ENCODE peak calls at places on chromosomes 3 and 15, in nine cellular contexts. A, I, O, E, T, X, D, Q and S are unnamed samples.

GRCh38 chr3:49567406-49567805 is 13.1 kb downstream of the BSN start:
- DNase-seq in A (no peak), O (no peak), E (no peak), I (no peak), X (no peak), T (no peak), D (no peak), Q (no peak), S (no peak)

GRCh38 chr15:83300826-83301225 is 16.4 kb upstream of the BNC1 start:
- DNase-seq in E (no peak), Q (no peak), I (no peak), D (no peak), O (no peak), X (no peak), A (no peak), T (no peak), S (no peak)

GRCh38 chr3:126266291-126266840 is 86.0 kb upstream of the ALDH1L1 start:
- DNase-seq in T (peak), E (no peak), A (no peak), Q (no peak), X (no peak), O (no peak), I (no peak), D (peak), S (no peak)

GRCh38 chr3:144282313-144282712 is 310.7 kb downstream of the DIPK2A start:
- DNase-seq in I (no peak), T (no peak), A (no peak), Q (no peak), E (no peak), X (no peak), O (no peak), D (no peak), S (no peak)

GRCh38 chr15:67198157-67198754 is 56.2 kb downstream of the AAGAB start:
- DNase-seq in X (no peak), D (no peak), E (no peak), I (no peak), T (no peak), A (no peak), Q (no peak), O (no peak), S (no peak)

GRCh38 chr3:140922634-140923033 is 19.0 kb upstream of the SLC25A36 start:
- DNase-seq in E (no peak), T (no peak), O (no peak), X (no peak), D (no peak), Q (no peak), I (no peak), A (no peak), S (no peak)

GRCh38 chr15:65869954-65870871 is 922 bp downstream of the RAB11A start:
- DNase-seq in I (no peak), D (peak), A (no peak), X (peak), Q (no peak), O (no peak), E (no peak), T (peak), S (no peak)

GRCh38 chr3:12460132-12460531 is 24.1 kb upstream of the TSEN2 start:
- DNase-seq in I (no peak), E (no peak), X (no peak), D (no peak), Q (no peak), O (no peak), A (no peak), T (no peak), S (no peak)

GRCh38 chr3:120167488-120167887 is 73.2 kb upstream of the GSK3B start:
- DNase-seq in D (no peak), X (no peak), T (no peak), A (no peak), Q (no peak), O (no peak), E (no peak), I (no peak), S (no peak)

GRCh38 chr3:42066516-42067181 is 24.5 kb upstream of the TRAK1 start:
- DNase-seq in D (no peak), O (no peak), E (no peak), Q (no peak), X (no peak), T (no peak), A (no peak), I (no peak), S (no peak)

GRCh38 chr3:78765671-78766485 is 1001.9 kb downstream of the ROBO1 start:
- DNase-seq in O (no peak), A (no peak), I (no peak), X (no peak), E (no peak), T (no peak), D (no peak), Q (no peak), S (no peak)

GRCh38 chr3:48598323-48599076 is 3.4 kb upstream of the COL7A1 start:
- DNase-seq in A (no peak), X (no peak), O (no peak), E (no peak), T (no peak), D (peak), I (no peak), Q (peak), S (no peak)

GRCh38 chr3:40292637-40293036 is 16.9 kb upstream of the EIF1B start:
- DNase-seq in O (no peak), T (peak), D (no peak), E (no peak), X (no peak), Q (no peak), I (no peak), A (no peak), S (no peak)

GRCh38 chr15:39575180-39575579 is 5.7 kb upstream of the THBS1 start:
- DNase-seq in E (no peak), A (no peak), T (no peak), X (no peak), Q (no peak), D (no peak), O (no peak), I (no peak), S (no peak)

GRCh38 chr3:134874737-134875413 is 79.8 kb downstream of the EPHB1 start:
- DNase-seq in E (no peak), T (no peak), D (no peak), A (no peak), X (no peak), I (no peak), O (no peak), Q (no peak), S (no peak)

GRCh38 chr3:31364711-31365110 is 168.0 kb upstream of the STT3B start:
- DNase-seq in E (no peak), X (no peak), A (no peak), Q (no peak), O (no peak), I (no peak), D (no peak), T (no peak), S (no peak)

GRCh38 chr15:59244337-59244736 is 37.7 kb downstream of the LDHAL6B start:
- DNase-seq in O (no peak), E (no peak), Q (no peak), D (no peak), X (no peak), I (no peak), A (no peak), T (no peak), S (no peak)

GRCh38 chr3:131914090-131914691 is 120.6 kb downstream of the CPNE4 start:
- DNase-seq in Q (no peak), A (no peak), D (no peak), X (no peak), I (no peak), T (no peak), O (no peak), E (no peak), S (no peak)

GRCh38 chr3:190673157-190673556 is 159.3 kb downstream of the IL1RAP start:
- DNase-seq in I (no peak), O (no peak), Q (no peak), E (no peak), X (no peak), T (no peak), A (no peak), D (no peak), S (no peak)

GRCh38 chr3:14487086-14487485 is 53.1 kb downstream of the GRIP2 start:
- DNase-seq in O (no peak), I (no peak), X (no peak), A (no peak), Q (no peak), T (no peak), D (peak), E (no peak), S (no peak)

GRCh38 chr3:197458179-197458707 is 97.5 kb downstream of the BDH1 start:
- DNase-seq in D (no peak), I (peak), O (peak), A (no peak), X (no peak), Q (no peak), T (peak), E (no peak), S (no peak)

GRCh38 chr15:68449389-68449788 is 17.4 kb upstream of the ITGA11 start:
- DNase-seq in E (no peak), T (no peak), I (no peak), X (no peak), O (no peak), Q (no peak), D (no peak), A (no peak), S (no peak)

GRCh38 chr3:14459384-14459783 is 57.0 kb downstream of the SLC6A6 start:
- DNase-seq in Q (no peak), D (peak), A (no peak), O (no peak), T (no peak), X (no peak), I (no peak), E (no peak), S (no peak)

GRCh38 chr15:100759116-100759515 is 120.5 kb upstream of the ALDH1A3 start:
- DNase-seq in T (no peak), O (no peak), D (no peak), E (no peak), X (no peak), A (no peak), Q (peak), I (no peak), S (no peak)

GRCh38 chr3:17143893-17144664 is 259.3 kb downstream of the PLCL2 start:
- DNase-seq in I (no peak), Q (no peak), E (no peak), A (no peak), X (no peak), D (no peak), T (peak), O (no peak), S (no peak)

GRCh38 chr3:194879126-194879887 is 193.6 kb downstream of the FAM43A start:
- DNase-seq in A (no peak), T (no peak), I (no peak), X (peak), E (no peak), D (peak), Q (no peak), O (no peak), S (no peak)

GRCh38 chr3:183491923-183492848 is 63.3 kb downstream of the KLHL6 start:
- DNase-seq in O (no peak), A (no peak), I (no peak), E (no peak), X (no peak), Q (no peak), D (no peak), T (no peak), S (no peak)

GRCh38 chr15:40330368-40330836 is 6.9 kb downstream of the INAFM2 start:
- DNase-seq in O (no peak), D (no peak), A (no peak), T (no peak), X (peak), E (no peak), Q (no peak), I (no peak), S (no peak)

GRCh38 chr3:115784739-115785571 is 161.6 kb downstream of the GAP43 start:
- DNase-seq in T (no peak), A (no peak), I (no peak), E (no peak), X (no peak), Q (peak), D (no peak), O (no peak), S (no peak)

GRCh38 chr15:42919794-42920280 is 741 bp downstream of the TTBK2 start:
- DNase-seq in I (no peak), X (no peak), Q (no peak), E (no peak), O (peak), A (no peak), D (peak), T (no peak), S (no peak)

GRCh38 chr3:30400924-30401323 is 205.5 kb upstream of the TGFBR2 start:
- DNase-seq in X (no peak), E (no peak), I (no peak), T (no peak), Q (no peak), O (no peak), D (no peak), A (no peak), S (no peak)

GRCh38 chr15:91032919-91033803 is 10.8 kb upstream of the VPS33B start:
- DNase-seq in T (peak), Q (no peak), X (peak), D (peak), A (no peak), O (peak), E (no peak), I (peak), S (peak)

GRCh38 chr3:185779461-185779860 is 45.4 kb downstream of the IGF2BP2 start:
- DNase-seq in Q (no peak), T (no peak), I (no peak), O (no peak), X (no peak), E (no peak), A (no peak), D (no peak), S (no peak)

GRCh38 chr15:60799885-60800728 is 321.2 kb upstream of the ICE2 start:
- DNase-seq in X (no peak), Q (no peak), D (no peak), E (no peak), T (no peak), O (no peak), A (no peak), I (peak), S (peak)

GRCh38 chr15:84112025-84112424 is 123.5 kb upstream of the GOLGA6L4 start:
- DNase-seq in A (no peak), D (no peak), X (no peak), T (no peak), O (no peak), I (no peak), E (no peak), Q (no peak), S (no peak)

GRCh38 chr3:100781311-100781710 is 72.0 kb downstream of the TFG start:
- DNase-seq in E (no peak), O (no peak), I (no peak), T (no peak), X (no peak), Q (no peak), D (no peak), A (no peak), S (no peak)

GRCh38 chr3:53677406-53677805 is 168.8 kb downstream of the CHDH start:
- DNase-seq in A (no peak), I (no peak), T (peak), O (no peak), Q (no peak), X (no peak), E (no peak), D (no peak), S (no peak)

GRCh38 chr15:78372880-78373279 is 32.7 kb downstream of the CRABP1 start:
- DNase-seq in D (no peak), Q (no peak), O (no peak), A (no peak), X (no peak), T (no peak), I (no peak), E (no peak), S (no peak)